ENCODE peak calls at places on chromosome 15, in four cellular contexts. One of them, this sample, is unnamed. For H3K27me3, the result is how much of the 10 kb centered on the place peaks cover.

GRCh38 chr15:39506146-39506545 is 74.7 kb upstream of the THBS1 start:
- DNase-seq in ascending aorta: no peak
- DNase-seq in heart right ventricle: no peak
- DNase-seq in astrocyte: peak
- DNase-seq in this sample: no peak

GRCh38 chr15:28107894-28108255 is 8.8 kb upstream of the OCA2 start:
- DNase-seq in heart right ventricle: no peak
- DNase-seq in astrocyte: no peak
- DNase-seq in ascending aorta: no peak
- DNase-seq in this sample: no peak

GRCh38 chr15:25249236-25250010 is 189.4 kb downstream of the UBE3A start:
- DNase-seq in astrocyte: no peak
- DNase-seq in ascending aorta: no peak
- DNase-seq in heart right ventricle: no peak
- DNase-seq in this sample: no peak

GRCh38 chr15:94026458-94026967 is 204.8 kb upstream of the MCTP2 start:
- DNase-seq in ascending aorta: no peak
- DNase-seq in heart right ventricle: no peak
- DNase-seq in astrocyte: peak
- DNase-seq in this sample: peak

GRCh38 chr15:49315543-49315942 is 107.5 kb upstream of the FGF7 start:
- DNase-seq in astrocyte: no peak
- DNase-seq in ascending aorta: no peak
- DNase-seq in heart right ventricle: no peak
- DNase-seq in this sample: no peak

GRCh38 chr15:34927726-34928125 is 41.8 kb downstream of the AQR start:
- DNase-seq in astrocyte: no peak
- DNase-seq in heart right ventricle: no peak
- DNase-seq in ascending aorta: no peak
- DNase-seq in this sample: no peak

GRCh38 chr15:48391950-48392349 is 60.7 kb downstream of the DUT start:
- DNase-seq in astrocyte: no peak
- DNase-seq in heart right ventricle: no peak
- DNase-seq in ascending aorta: no peak
- DNase-seq in this sample: no peak

GRCh38 chr15:37289109-37289765 is 188.9 kb upstream of the MEIS2 start:
- DNase-seq in astrocyte: no peak
- DNase-seq in heart right ventricle: no peak
- DNase-seq in ascending aorta: no peak
- DNase-seq in this sample: no peak

GRCh38 chr15:91853501-91853967 is at the start of gene SLCO3A1:
- DNase-seq in ascending aorta: no peak
- DNase-seq in heart right ventricle: peak
- DNase-seq in astrocyte: no peak
- DNase-seq in this sample: no peak

GRCh38 chr15:101407439-101407838 is 82.1 kb downstream of the PCSK6 start:
- DNase-seq in astrocyte: no peak
- DNase-seq in heart right ventricle: no peak
- DNase-seq in ascending aorta: no peak
- DNase-seq in this sample: no peak

GRCh38 chr15:63920504-63921178 is 86.9 kb upstream of the HERC1 start:
- DNase-seq in heart right ventricle: no peak
- DNase-seq in astrocyte: no peak
- DNase-seq in ascending aorta: no peak
- DNase-seq in this sample: no peak

GRCh38 chr15:40999190-40999589 is 45.9 kb downstream of the CHAC1 start:
- DNase-seq in ascending aorta: no peak
- DNase-seq in heart right ventricle: no peak
- DNase-seq in astrocyte: peak
- DNase-seq in this sample: peak

GRCh38 chr15:99719096-99719541 is 14.1 kb downstream of the LYSMD4 start:
- DNase-seq in astrocyte: peak
- DNase-seq in ascending aorta: no peak
- DNase-seq in heart right ventricle: no peak
- DNase-seq in this sample: peak

GRCh38 chr15:71471347-71471746 is 339.0 kb upstream of the NR2E3 start:
- DNase-seq in ascending aorta: no peak
- DNase-seq in astrocyte: no peak
- DNase-seq in heart right ventricle: no peak
- DNase-seq in this sample: no peak

GRCh38 chr15:90004671-90005070 is 3.5 kb downstream of the ZNF710 start:
- DNase-seq in heart right ventricle: no peak
- DNase-seq in ascending aorta: no peak
- DNase-seq in astrocyte: peak
- DNase-seq in this sample: peak

GRCh38 chr15:53272116-53272515 is 482.0 kb upstream of the ONECUT1 start:
- DNase-seq in astrocyte: no peak
- DNase-seq in ascending aorta: no peak
- DNase-seq in heart right ventricle: no peak
- DNase-seq in this sample: no peak

GRCh38 chr15:77986891-77987764 is 90.4 kb downstream of the TBC1D2B start:
- DNase-seq in astrocyte: no peak
- DNase-seq in ascending aorta: no peak
- DNase-seq in heart right ventricle: no peak
- DNase-seq in this sample: no peak

GRCh38 chr15:25374143-25374542 is 64.7 kb downstream of the UBE3A start:
- DNase-seq in heart right ventricle: no peak
- DNase-seq in astrocyte: peak
- DNase-seq in ascending aorta: no peak
- DNase-seq in this sample: no peak

GRCh38 chr15:33293619-33294309 is 17.0 kb upstream of the RYR3 start:
- DNase-seq in heart right ventricle: no peak
- DNase-seq in astrocyte: peak
- DNase-seq in ascending aorta: no peak
- DNase-seq in this sample: no peak

GRCh38 chr15:82132742-82133141 is 86.9 kb upstream of the MEX3B start:
- DNase-seq in heart right ventricle: no peak
- DNase-seq in astrocyte: peak
- DNase-seq in ascending aorta: no peak
- DNase-seq in this sample: peak

GRCh38 chr15:97521894-97522293 is 438.6 kb upstream of the ARRDC4 start:
- DNase-seq in ascending aorta: no peak
- DNase-seq in heart right ventricle: peak
- DNase-seq in astrocyte: peak
- DNase-seq in this sample: no peak

DNA sequence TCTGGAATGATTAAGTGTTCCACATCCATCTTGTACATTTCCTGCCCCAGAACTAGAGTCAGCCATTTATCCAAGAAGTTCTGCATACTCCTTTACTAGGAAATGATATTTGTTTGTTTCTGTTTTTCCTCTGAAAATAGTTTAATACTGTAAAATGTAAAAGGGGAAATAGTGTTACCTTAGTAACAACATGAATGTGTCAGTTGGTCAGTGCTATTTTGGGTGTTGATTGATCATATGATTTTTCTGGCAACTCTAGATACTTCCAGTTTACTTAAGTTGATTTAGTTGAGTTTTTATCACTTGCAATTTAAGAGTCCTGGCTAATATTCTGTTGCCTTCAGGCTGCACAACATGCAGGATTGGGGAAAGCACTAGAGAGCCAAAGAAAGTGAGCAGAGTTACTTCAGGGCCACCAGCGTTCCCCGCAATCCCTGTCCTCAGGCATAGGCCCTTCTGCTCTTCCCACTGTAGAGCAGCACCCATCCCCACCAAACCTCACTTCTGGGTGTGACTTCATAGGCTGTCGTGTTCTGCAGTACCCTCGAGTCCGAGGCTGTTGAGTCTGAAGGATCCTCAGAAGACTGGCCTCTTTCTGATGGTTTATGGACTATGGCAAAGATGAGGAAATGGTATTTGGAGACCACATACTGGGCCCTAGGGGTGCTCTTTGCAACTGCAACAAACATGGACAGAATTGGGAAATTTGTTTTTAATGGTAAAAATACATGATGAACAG is 69.0 kb downstream of the CHD2 start:
- DNase-seq in astrocyte: no peak
- DNase-seq in heart right ventricle: no peak
- DNase-seq in ascending aorta: no peak
- DNase-seq in this sample: no peak
- TF ChIP-seq CTCF in astrocyte: no peak
- TF ChIP-seq CTCF in heart right ventricle: no peak
- TF ChIP-seq CTCF in ascending aorta: peak
- TF ChIP-seq CTCF in this sample: no peak

GRCh38 chr15:65732698-65733097 is 59.4 kb downstream of the DENND4A start:
- DNase-seq in ascending aorta: no peak
- DNase-seq in astrocyte: no peak
- DNase-seq in heart right ventricle: no peak
- DNase-seq in this sample: no peak
- H3K4me3 ChIP-seq in ascending aorta: no peak
- H3K4me3 ChIP-seq in astrocyte: no peak
- H3K4me3 ChIP-seq in heart right ventricle: no peak
- H3K4me3 ChIP-seq in this sample: no peak

GRCh38 chr15:66178531-66178910 is 75.0 kb downstream of the MEGF11 start:
- DNase-seq in astrocyte: no peak
- DNase-seq in heart right ventricle: no peak
- DNase-seq in ascending aorta: no peak
- DNase-seq in this sample: no peak
- H3K27me3 ChIP-seq in astrocyte: under half
- H3K27me3 ChIP-seq in heart right ventricle: under half
- H3K27me3 ChIP-seq in ascending aorta: under half
- H3K27me3 ChIP-seq in this sample: under half

GRCh38 chr15:31364301-31365031 is 37.8 kb downstream of the KLF13 start:
- DNase-seq in heart right ventricle: no peak
- DNase-seq in astrocyte: no peak
- DNase-seq in ascending aorta: no peak
- DNase-seq in this sample: no peak

GRCh38 chr15:31367021-31367729 is 40.5 kb downstream of the KLF13 start:
- DNase-seq in heart right ventricle: no peak
- DNase-seq in astrocyte: no peak
- DNase-seq in ascending aorta: no peak
- DNase-seq in this sample: no peak

GRCh38 chr15:31365032-31365654 is 38.5 kb downstream of the KLF13 start:
- DNase-seq in heart right ventricle: no peak
- DNase-seq in ascending aorta: no peak
- DNase-seq in astrocyte: no peak
- DNase-seq in this sample: no peak

GRCh38 chr15:31366169-31366734 is 39.6 kb downstream of the KLF13 start:
- DNase-seq in ascending aorta: no peak
- DNase-seq in astrocyte: no peak
- DNase-seq in heart right ventricle: peak
- DNase-seq in this sample: no peak

DNA sequence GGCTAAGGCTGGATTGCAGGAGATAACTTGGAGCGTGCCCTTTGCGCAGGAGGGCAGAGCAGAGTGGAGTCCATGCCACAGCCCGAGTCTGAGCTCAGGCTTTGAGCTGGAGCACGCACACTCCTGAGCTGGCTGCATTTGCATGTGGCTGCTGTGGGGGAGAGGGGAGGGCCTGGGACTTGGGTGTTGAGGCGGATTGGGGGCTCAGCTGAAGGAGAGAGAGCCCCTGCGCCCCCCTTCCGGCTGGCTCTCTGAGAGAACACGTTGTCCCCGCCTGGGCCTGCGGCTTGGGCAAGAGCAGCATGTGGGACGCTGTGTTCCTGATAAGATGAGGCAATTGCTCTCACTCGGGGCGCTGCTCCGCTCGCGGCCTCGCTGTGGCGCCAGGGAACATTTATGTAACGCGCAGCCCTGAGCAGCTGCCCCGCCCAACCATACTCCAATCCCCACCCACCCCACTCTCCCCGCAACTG is 39.1 kb downstream of the KLF13 start:
- DNase-seq in ascending aorta: peak
- DNase-seq in heart right ventricle: peak
- DNase-seq in astrocyte: peak
- DNase-seq in this sample: peak
- TF ChIP-seq CTCF in ascending aorta: peak
- TF ChIP-seq CTCF in heart right ventricle: peak
- TF ChIP-seq CTCF in astrocyte: no peak
- TF ChIP-seq CTCF in this sample: peak

GRCh38 chr15:76107169-76107568 is 47.4 kb downstream of the TMEM266 start:
- DNase-seq in heart right ventricle: no peak
- DNase-seq in astrocyte: no peak
- DNase-seq in ascending aorta: no peak
- DNase-seq in this sample: no peak

GRCh38 chr15:76109046-76109445 is 49.3 kb downstream of the TMEM266 start:
- DNase-seq in heart right ventricle: no peak
- DNase-seq in astrocyte: no peak
- DNase-seq in ascending aorta: no peak
- DNase-seq in this sample: no peak

GRCh38 chr15:76105911-76106310 is 46.1 kb downstream of the TMEM266 start:
- DNase-seq in astrocyte: no peak
- DNase-seq in ascending aorta: no peak
- DNase-seq in heart right ventricle: no peak
- DNase-seq in this sample: no peak

GRCh38 chr15:76108021-76108723 is 48.4 kb downstream of the TMEM266 start:
- DNase-seq in heart right ventricle: peak
- DNase-seq in ascending aorta: no peak
- DNase-seq in astrocyte: no peak
- DNase-seq in this sample: no peak
- H3K4me3 ChIP-seq in heart right ventricle: no peak
- H3K4me3 ChIP-seq in ascending aorta: no peak
- H3K4me3 ChIP-seq in astrocyte: no peak
- H3K4me3 ChIP-seq in this sample: no peak

DNA sequence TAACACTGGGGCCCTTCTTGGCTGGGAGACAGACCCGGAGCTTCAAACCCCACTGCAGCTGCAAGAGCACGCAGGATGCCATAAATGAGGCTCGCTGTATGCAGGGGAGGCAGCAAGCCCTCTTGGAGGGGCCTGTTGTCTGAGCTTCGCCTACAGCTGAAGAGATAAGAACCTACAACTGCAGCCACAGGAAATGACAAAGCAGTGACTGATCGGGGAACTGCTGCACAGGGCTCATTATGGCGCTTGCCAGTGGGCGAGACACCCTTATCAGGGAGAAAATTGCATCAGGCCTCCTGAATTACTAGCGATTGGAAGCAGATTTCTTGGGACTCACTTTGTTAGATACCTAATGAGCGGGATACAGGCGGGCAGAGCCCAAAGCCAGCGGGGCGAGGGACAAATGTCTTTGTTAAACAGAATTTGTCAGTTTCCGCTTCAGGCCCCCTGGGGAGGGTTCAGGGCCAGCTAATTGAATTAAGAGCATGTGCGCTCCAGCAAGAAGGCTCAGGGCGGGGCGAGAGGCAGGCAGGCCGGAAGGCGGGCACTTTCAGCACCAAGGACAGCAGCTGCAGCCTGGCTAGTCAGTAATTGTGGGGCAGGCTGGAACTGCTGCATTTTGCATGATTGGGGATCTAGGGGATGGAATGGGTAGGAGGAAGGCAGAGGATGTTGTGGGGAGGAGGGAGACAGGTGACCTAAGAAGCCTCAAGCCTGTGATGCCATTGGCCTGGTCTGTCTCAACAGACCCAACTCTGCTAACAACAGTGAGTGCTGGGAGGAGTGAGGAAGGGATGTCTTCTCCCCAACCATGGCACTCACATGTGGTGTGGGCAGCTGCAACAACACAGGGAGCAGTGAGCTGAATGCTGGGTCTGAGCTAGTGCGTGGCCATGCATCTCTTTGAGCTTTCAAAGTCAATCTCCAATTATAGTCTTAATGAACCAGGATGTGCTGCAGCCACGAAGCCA is 55.3 kb downstream of the CCDC33 start:
- DNase-seq in ascending aorta: no peak
- DNase-seq in heart right ventricle: peak
- DNase-seq in astrocyte: peak
- DNase-seq in this sample: peak
- H3K27me3 ChIP-seq in ascending aorta: under half
- H3K27me3 ChIP-seq in heart right ventricle: under half
- H3K27me3 ChIP-seq in astrocyte: under half
- H3K27me3 ChIP-seq in this sample: under half

This sample was measured in AG04450.